ENCODE peak calls at places on chromosomes 12 and 14, in seven cellular contexts. X is astrocyte of the spinal cord; S is D341Med; Q is stimulated activated CD4-positive, alpha-beta T cell treated with anti-CD3 and anti-CD28 coated beads, Interleukin-2, amount 100 ng/mL, for 48 hours; D is NCI-H2081; I is A549; P is NCI-H2171 treated with DMSO at 0.1 percent for 48 hours. G is an unnamed sample.

GRCh38 chr12:105676694-105677093 is 346.2 kb downstream of the C12orf75 start:
- DNase-seq in X (no peak), S (no peak), Q (no peak), D (peak), I (no peak), P (no peak), G (peak)

GRCh38 chr12:124625867-124626675 is 58.7 kb upstream of the NCOR2 start:
- DNase-seq in X (peak), S (no peak), Q (no peak), D (no peak), I (peak), P (no peak), G (no peak)

GRCh38 chr14:36442824-36443241 is 77.2 kb downstream of the NKX2-1 start:
- DNase-seq in X (no peak), S (no peak), Q (no peak), D (peak), I (no peak), P (no peak), G (peak)

GRCh38 chr12:99043319-99043914 is 398.3 kb downstream of the APAF1 start:
- DNase-seq in X (peak), S (peak), Q (peak), D (peak), I (peak), P (peak), G (peak)

GRCh38 chr14:79791055-79791732 is 420.1 kb downstream of the DIO2 start:
- DNase-seq in X (no peak), S (peak), Q (no peak), D (no peak), I (no peak), P (no peak), G (no peak)

GRCh38 chr12:29148065-29148957 is 767 bp upstream of the FAR2 start:
- DNase-seq in X (peak), S (no peak), Q (peak), D (no peak), I (peak), P (peak), G (peak)

GRCh38 chr12:1108276-1108675 is 117.3 kb downstream of the ERC1 start:
- DNase-seq in X (no peak), S (no peak), Q (no peak), D (no peak), I (no peak), P (no peak), G (no peak)

GRCh38 chr12:106564678-106565329 is 18.0 kb upstream of the RFX4 start:
- DNase-seq in X (no peak), S (no peak), Q (no peak), D (no peak), I (no peak), P (no peak), G (no peak)

GRCh38 chr14:104889374-104889755 is 24.3 kb downstream of the CEP170B start:
- DNase-seq in X (no peak), S (no peak), Q (no peak), D (no peak), I (no peak), P (no peak), G (no peak)

GRCh38 chr14:76304536-76305473 is 71.1 kb upstream of the ESRRB start:
- DNase-seq in X (no peak), S (peak), Q (no peak), D (no peak), I (no peak), P (no peak), G (peak)

GRCh38 chr14:96078687-96079016 is 39.5 kb downstream of the C14orf132 start:
- DNase-seq in X (no peak), S (no peak), Q (no peak), D (no peak), I (no peak), P (no peak), G (no peak)

GRCh38 chr12:28517101-28517500 is 326.8 kb downstream of the CCDC91 start:
- DNase-seq in X (no peak), S (no peak), Q (no peak), D (no peak), I (no peak), P (peak), G (no peak)

GRCh38 chr14:32331227-32331597 is 2.1 kb downstream of the AKAP6 start:
- DNase-seq in X (no peak), S (no peak), Q (no peak), D (no peak), I (no peak), P (peak), G (peak)

G was measured in NCI-H69.